ENCODE peak calls at places on chromosomes 13 and 19, in six cellular contexts. One of them, this sample, is unnamed.

GRCh38 chr13:107568181-107568580 is 647.2 kb downstream of the LIG4 start:
- DNase-seq in colonic mucosa: no peak
- DNase-seq in tibial artery: no peak
- DNase-seq in SK-N-SH: no peak
- DNase-seq in AG04450: no peak
- DNase-seq in fibroblast of mammary gland: no peak
- DNase-seq in this sample: no peak

GRCh38 chr19:6599866-6600454 is 9.0 kb upstream of the CD70 start:
- DNase-seq in AG04450: no peak
- DNase-seq in SK-N-SH: no peak
- DNase-seq in fibroblast of mammary gland: no peak
- DNase-seq in colonic mucosa: no peak
- DNase-seq in tibial artery: no peak
- DNase-seq in this sample: no peak

GRCh38 chr13:24328145-24328544 is 18.8 kb downstream of the C1QTNF9 start:
- DNase-seq in colonic mucosa: no peak
- DNase-seq in tibial artery: no peak
- DNase-seq in SK-N-SH: peak
- DNase-seq in fibroblast of mammary gland: no peak
- DNase-seq in AG04450: no peak
- DNase-seq in this sample: no peak

GRCh38 chr19:4350726-4351125 is 7.4 kb downstream of the MPND start:
- DNase-seq in fibroblast of mammary gland: no peak
- DNase-seq in AG04450: no peak
- DNase-seq in SK-N-SH: no peak
- DNase-seq in tibial artery: no peak
- DNase-seq in colonic mucosa: no peak
- DNase-seq in this sample: no peak

GRCh38 chr13:19181021-19181620 is 503 bp downstream of the TUBA3C start:
- DNase-seq in colonic mucosa: no peak
- DNase-seq in SK-N-SH: no peak
- DNase-seq in fibroblast of mammary gland: no peak
- DNase-seq in tibial artery: no peak
- DNase-seq in AG04450: no peak
- DNase-seq in this sample: no peak

GRCh38 chr19:55278391-55279135 is 1.3 kb downstream of the HSPBP1 start:
- DNase-seq in AG04450: no peak
- DNase-seq in colonic mucosa: no peak
- DNase-seq in tibial artery: no peak
- DNase-seq in fibroblast of mammary gland: no peak
- DNase-seq in SK-N-SH: no peak
- DNase-seq in this sample: no peak

GRCh38 chr13:101520672-101521071 is 68.2 kb downstream of the ITGBL1 start:
- DNase-seq in colonic mucosa: no peak
- DNase-seq in SK-N-SH: no peak
- DNase-seq in fibroblast of mammary gland: peak
- DNase-seq in tibial artery: no peak
- DNase-seq in AG04450: peak
- DNase-seq in this sample: no peak

GRCh38 chr19:273393-273792 is 17.8 kb downstream of the PLPP2 start:
- DNase-seq in fibroblast of mammary gland: no peak
- DNase-seq in tibial artery: no peak
- DNase-seq in colonic mucosa: no peak
- DNase-seq in AG04450: no peak
- DNase-seq in SK-N-SH: no peak
- DNase-seq in this sample: no peak

GRCh38 chr13:69108486-69108885 is 999.1 kb upstream of the ATXN8OS start:
- DNase-seq in tibial artery: no peak
- DNase-seq in fibroblast of mammary gland: no peak
- DNase-seq in AG04450: no peak
- DNase-seq in colonic mucosa: no peak
- DNase-seq in SK-N-SH: no peak
- DNase-seq in this sample: no peak

GRCh38 chr13:30338331-30338851 is 31.0 kb upstream of the KATNAL1 start:
- DNase-seq in tibial artery: no peak
- DNase-seq in SK-N-SH: no peak
- DNase-seq in AG04450: no peak
- DNase-seq in fibroblast of mammary gland: peak
- DNase-seq in colonic mucosa: no peak
- DNase-seq in this sample: no peak

GRCh38 chr13:75334634-75335447 is 147.1 kb downstream of the TBC1D4 start:
- DNase-seq in AG04450: no peak
- DNase-seq in fibroblast of mammary gland: no peak
- DNase-seq in tibial artery: no peak
- DNase-seq in SK-N-SH: no peak
- DNase-seq in colonic mucosa: no peak
- DNase-seq in this sample: no peak

GRCh38 chr19:10701955-10702307 is 692 bp downstream of the QTRT1 start:
- DNase-seq in SK-N-SH: peak
- DNase-seq in tibial artery: no peak
- DNase-seq in colonic mucosa: peak
- DNase-seq in fibroblast of mammary gland: no peak
- DNase-seq in AG04450: no peak
- DNase-seq in this sample: peak

GRCh38 chr13:113187263-113187669 is 21.2 kb downstream of the PCID2 start:
- DNase-seq in fibroblast of mammary gland: peak
- DNase-seq in tibial artery: peak
- DNase-seq in SK-N-SH: peak
- DNase-seq in colonic mucosa: peak
- DNase-seq in AG04450: peak
- DNase-seq in this sample: no peak

GRCh38 chr13:113404723-113405471 is 41.0 kb upstream of the GRTP1 start:
- DNase-seq in tibial artery: peak
- DNase-seq in colonic mucosa: no peak
- DNase-seq in SK-N-SH: no peak
- DNase-seq in AG04450: no peak
- DNase-seq in fibroblast of mammary gland: no peak
- DNase-seq in this sample: no peak

GRCh38 chr19:51501594-51502263 is at the start of gene SIGLEC12:
- DNase-seq in fibroblast of mammary gland: no peak
- DNase-seq in SK-N-SH: no peak
- DNase-seq in tibial artery: no peak
- DNase-seq in colonic mucosa: peak
- DNase-seq in AG04450: no peak
- DNase-seq in this sample: no peak

GRCh38 chr19:50427997-50428425 is 4.7 kb upstream of the MYBPC2 start:
- DNase-seq in tibial artery: peak
- DNase-seq in AG04450: peak
- DNase-seq in colonic mucosa: peak
- DNase-seq in SK-N-SH: no peak
- DNase-seq in fibroblast of mammary gland: peak
- DNase-seq in this sample: no peak

GRCh38 chr13:21583496-21583895 is 20.5 kb downstream of the MICU2 start:
- DNase-seq in tibial artery: no peak
- DNase-seq in colonic mucosa: no peak
- DNase-seq in fibroblast of mammary gland: no peak
- DNase-seq in AG04450: no peak
- DNase-seq in SK-N-SH: no peak
- DNase-seq in this sample: no peak

GRCh38 chr13:32840840-32841713 is 175.1 kb upstream of the KL start:
- DNase-seq in tibial artery: no peak
- DNase-seq in fibroblast of mammary gland: no peak
- DNase-seq in SK-N-SH: no peak
- DNase-seq in colonic mucosa: no peak
- DNase-seq in AG04450: no peak
- DNase-seq in this sample: peak

DNA sequence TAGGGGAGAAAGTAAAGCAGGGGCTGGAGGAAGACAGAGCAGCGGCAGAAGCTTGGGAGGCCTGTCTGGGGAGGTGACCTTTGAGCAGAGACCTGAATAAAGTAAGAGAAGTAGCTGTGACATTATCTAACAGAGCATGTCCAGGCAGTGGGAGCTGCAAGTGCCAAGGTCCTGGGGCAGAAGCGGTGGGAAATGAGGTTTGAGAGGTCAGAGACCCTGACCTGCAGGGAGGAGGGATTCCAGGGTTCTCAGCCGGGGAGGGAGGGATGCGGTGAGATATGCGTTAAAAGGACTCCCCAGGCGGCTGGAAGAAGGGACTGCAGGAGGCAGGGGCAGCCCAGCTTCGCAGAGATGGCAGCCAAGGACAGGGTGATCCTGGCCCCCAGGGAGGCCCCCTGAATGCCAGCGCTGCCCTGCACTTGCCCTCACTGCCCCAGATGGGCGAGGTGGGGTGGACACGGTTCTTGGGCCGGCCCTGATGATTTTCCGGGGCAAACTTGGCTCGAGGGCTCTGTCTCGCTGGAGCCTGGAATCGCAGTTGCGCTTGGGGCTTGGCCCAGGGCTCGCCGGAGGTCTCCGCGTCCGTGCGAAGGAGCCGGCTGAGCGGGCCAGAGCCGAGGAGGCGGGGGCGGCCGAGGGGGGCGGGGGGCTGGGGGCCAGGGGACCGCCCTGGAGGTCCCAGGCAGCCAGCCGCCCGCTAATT is 3.2 kb downstream of the CRLF1 start:
- DNase-seq in AG04450: no peak
- DNase-seq in fibroblast of mammary gland: no peak
- DNase-seq in colonic mucosa: no peak
- DNase-seq in SK-N-SH: peak
- DNase-seq in tibial artery: peak
- DNase-seq in this sample: peak
- TF ChIP-seq CTCF in AG04450: peak
- TF ChIP-seq CTCF in fibroblast of mammary gland: peak
- TF ChIP-seq CTCF in colonic mucosa: no peak
- TF ChIP-seq CTCF in SK-N-SH: peak
- TF ChIP-seq CTCF in tibial artery: peak
- TF ChIP-seq CTCF in this sample: no peak

DNA sequence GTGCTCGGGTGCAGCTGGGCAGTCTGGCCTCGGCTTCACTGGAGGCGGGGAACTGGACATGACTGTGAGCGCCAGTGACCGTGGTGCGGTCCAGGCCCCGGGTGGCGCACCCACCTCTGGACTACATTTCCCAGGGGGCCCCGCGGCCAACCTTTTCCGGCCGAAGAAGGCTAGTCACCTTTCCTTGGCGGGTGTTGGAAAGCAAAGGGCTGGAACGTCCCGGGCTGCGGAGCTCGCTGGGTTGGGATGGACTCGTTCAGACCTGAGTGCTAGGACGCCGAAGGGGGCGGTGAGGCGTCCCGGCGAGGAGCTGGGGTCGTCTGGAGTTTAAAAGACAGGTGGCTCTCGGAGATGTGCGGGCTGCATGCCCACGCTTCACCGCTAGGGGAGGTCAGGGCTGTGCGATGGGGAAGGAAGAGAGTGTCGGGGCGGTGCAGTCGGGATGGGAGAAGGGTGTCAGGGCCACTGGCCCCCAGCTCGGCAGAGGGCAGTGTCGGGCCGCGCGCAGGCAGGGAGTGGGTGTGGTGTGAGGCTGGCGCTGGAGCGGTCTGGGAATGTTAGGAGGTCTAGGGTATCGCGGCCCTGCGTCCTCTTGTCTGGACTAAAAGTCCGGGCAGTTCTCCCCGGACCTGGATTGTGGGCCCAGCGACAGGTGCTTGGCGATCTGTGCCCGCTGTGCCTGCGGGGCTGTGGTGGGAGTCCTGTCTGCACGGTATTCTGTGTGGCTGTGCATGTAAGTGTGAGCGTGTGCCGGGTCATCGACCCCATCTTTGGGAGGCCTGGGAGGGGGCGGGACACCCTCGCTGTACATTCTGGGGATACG is 57.1 kb downstream of the ZNF568 start:
- DNase-seq in fibroblast of mammary gland: peak
- DNase-seq in tibial artery: peak
- DNase-seq in colonic mucosa: peak
- DNase-seq in AG04450: peak
- DNase-seq in SK-N-SH: peak
- DNase-seq in this sample: peak
- TF ChIP-seq CTCF in fibroblast of mammary gland: peak
- TF ChIP-seq CTCF in tibial artery: peak
- TF ChIP-seq CTCF in colonic mucosa: peak
- TF ChIP-seq CTCF in AG04450: peak
- TF ChIP-seq CTCF in SK-N-SH: peak
- TF ChIP-seq CTCF in this sample: peak

GRCh38 chr13:77262198-77262597 is 64.7 kb downstream of the MYCBP2 start:
- DNase-seq in fibroblast of mammary gland: no peak
- DNase-seq in AG04450: no peak
- DNase-seq in colonic mucosa: no peak
- DNase-seq in tibial artery: no peak
- DNase-seq in SK-N-SH: no peak
- DNase-seq in this sample: no peak
- TF ChIP-seq CTCF in fibroblast of mammary gland: no peak
- TF ChIP-seq CTCF in AG04450: no peak
- TF ChIP-seq CTCF in colonic mucosa: no peak
- TF ChIP-seq CTCF in tibial artery: no peak
- TF ChIP-seq CTCF in SK-N-SH: no peak
- TF ChIP-seq CTCF in this sample: no peak

GRCh38 chr13:97912139-97912535 is 41.3 kb upstream of the IPO5 start:
- DNase-seq in colonic mucosa: no peak
- DNase-seq in fibroblast of mammary gland: no peak
- DNase-seq in SK-N-SH: no peak
- DNase-seq in AG04450: no peak
- DNase-seq in tibial artery: no peak
- DNase-seq in this sample: no peak

GRCh38 chr13:97914537-97914936 is 38.9 kb upstream of the IPO5 start:
- DNase-seq in SK-N-SH: no peak
- DNase-seq in AG04450: no peak
- DNase-seq in colonic mucosa: no peak
- DNase-seq in fibroblast of mammary gland: peak
- DNase-seq in tibial artery: no peak
- DNase-seq in this sample: no peak

GRCh38 chr13:97913206-97913605 is 40.3 kb upstream of the IPO5 start:
- DNase-seq in colonic mucosa: no peak
- DNase-seq in SK-N-SH: no peak
- DNase-seq in tibial artery: no peak
- DNase-seq in AG04450: no peak
- DNase-seq in fibroblast of mammary gland: peak
- DNase-seq in this sample: no peak

DNA sequence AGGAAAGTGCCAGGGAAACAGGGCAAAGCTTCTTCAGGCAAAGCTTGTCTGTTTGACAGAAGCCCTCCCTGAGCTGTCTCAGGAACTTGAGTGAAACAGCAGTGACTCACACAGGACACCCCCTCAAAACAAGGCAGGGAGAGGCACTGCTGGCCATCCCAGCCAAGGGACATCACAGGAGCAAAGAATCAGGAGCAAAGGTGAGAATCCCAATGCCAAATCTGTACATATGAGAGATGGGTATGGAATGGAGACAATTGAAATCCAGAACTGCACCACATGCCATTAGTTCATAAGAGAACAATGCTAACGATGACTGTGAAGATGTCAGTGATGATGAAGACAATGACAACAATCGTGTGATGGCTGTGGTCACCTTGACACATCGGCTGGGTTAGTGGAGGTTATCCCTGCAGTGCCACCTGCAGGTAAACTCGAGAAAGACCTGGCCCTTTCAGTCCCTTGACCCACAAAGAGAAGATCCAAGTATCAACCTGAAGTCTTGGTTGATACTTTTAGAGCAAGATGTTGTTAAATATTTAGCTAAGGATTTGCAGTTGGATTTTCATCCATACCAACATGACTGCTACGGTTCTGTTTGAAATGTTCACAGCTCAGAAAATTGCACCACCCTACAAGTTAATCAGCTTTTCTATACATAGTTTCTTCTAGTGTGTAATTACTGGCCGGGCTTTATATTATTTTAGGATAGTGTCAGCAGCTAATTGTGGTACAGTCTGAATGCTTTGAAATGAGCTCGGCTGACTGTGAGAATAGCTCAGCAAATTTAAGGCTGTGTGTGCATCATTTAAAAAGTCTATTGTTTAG is 42.0 kb upstream of the IPO5 start:
- DNase-seq in AG04450: no peak
- DNase-seq in SK-N-SH: peak
- DNase-seq in colonic mucosa: no peak
- DNase-seq in fibroblast of mammary gland: peak
- DNase-seq in tibial artery: no peak
- DNase-seq in this sample: peak
- TF ChIP-seq CTCF in AG04450: peak
- TF ChIP-seq CTCF in SK-N-SH: peak
- TF ChIP-seq CTCF in colonic mucosa: peak
- TF ChIP-seq CTCF in fibroblast of mammary gland: peak
- TF ChIP-seq CTCF in tibial artery: peak
- TF ChIP-seq CTCF in this sample: peak

This sample was measured in GM20000.